ENCODE peak calls at places on chromosomes 6 and 20, in seven cellular contexts. I, N, V, Y, S, H and Q are unnamed samples.

GRCh38 chr6:43636312-43636667 is 650 bp downstream of the MAD2L1BP start:
- DNase-seq in Y (no peak), H (no peak), V (no peak), I (no peak), S (no peak), N (no peak), Q (no peak)

GRCh38 chr6:10759884-10760329 is 12.3 kb downstream of the TMEM14B start:
- DNase-seq in Y (no peak), N (peak; percentile 40), H (no peak), S (no peak), I (peak; percentile 37), V (no peak), Q (peak; percentile 96)

GRCh38 chr20:53883098-53883762 is 187.2 kb downstream of the BCAS1 start:
- DNase-seq in H (no peak), I (no peak), S (no peak), Y (no peak), V (no peak), N (no peak), Q (no peak)

GRCh38 chr6:52493669-52494068 is 73.5 kb downstream of the EFHC1 start:
- DNase-seq in S (no peak), H (no peak), N (no peak), Y (no peak), V (no peak), I (no peak), Q (no peak)

GRCh38 chr20:53750827-53751393 is 157.3 kb upstream of the ZNF217 start:
- DNase-seq in V (no peak), H (peak; percentile 60), Y (no peak), I (no peak), S (peak; percentile 70), N (no peak), Q (peak; percentile 49)

GRCh38 chr6:117916483-117916882 is 9.4 kb downstream of the SLC35F1 start:
- DNase-seq in V (no peak), Y (no peak), S (no peak), N (no peak), I (no peak), H (no peak), Q (no peak)

GRCh38 chr6:15389759-15390723 is 144.2 kb downstream of the JARID2 start:
- DNase-seq in I (no peak), V (no peak), N (peak; percentile 25), H (no peak), Y (no peak), S (peak; percentile 75), Q (no peak)

GRCh38 chr6:166691741-166692140 is 64.7 kb upstream of the RPS6KA2 start:
- DNase-seq in H (no peak), V (no peak), I (no peak), S (no peak), Y (no peak), N (no peak), Q (no peak)

GRCh38 chr20:44616604-44616964 is 34.2 kb downstream of the PKIG start:
- DNase-seq in V (peak; percentile 78), Y (no peak), H (no peak), I (peak; percentile 81), S (no peak), N (no peak), Q (peak; percentile 73)

GRCh38 chr6:6841571-6841970 is 253.1 kb downstream of the LY86 start:
- DNase-seq in H (no peak), S (no peak), I (no peak), Y (no peak), V (no peak), N (no peak), Q (no peak)

GRCh38 chr6:87926072-87926471 is 121.6 kb upstream of the SPACA1 start:
- DNase-seq in N (no peak), H (no peak), S (no peak), I (no peak), Y (no peak), V (no peak), Q (no peak)
- H3K27ac ChIP-seq in N (no peak overlapping the region), H (no peak overlapping the region), S (no peak overlapping the region), I (no peak overlapping the region), Y (no peak overlapping the region), V (no peak overlapping the region), Q (no peak overlapping the region)

DNA sequence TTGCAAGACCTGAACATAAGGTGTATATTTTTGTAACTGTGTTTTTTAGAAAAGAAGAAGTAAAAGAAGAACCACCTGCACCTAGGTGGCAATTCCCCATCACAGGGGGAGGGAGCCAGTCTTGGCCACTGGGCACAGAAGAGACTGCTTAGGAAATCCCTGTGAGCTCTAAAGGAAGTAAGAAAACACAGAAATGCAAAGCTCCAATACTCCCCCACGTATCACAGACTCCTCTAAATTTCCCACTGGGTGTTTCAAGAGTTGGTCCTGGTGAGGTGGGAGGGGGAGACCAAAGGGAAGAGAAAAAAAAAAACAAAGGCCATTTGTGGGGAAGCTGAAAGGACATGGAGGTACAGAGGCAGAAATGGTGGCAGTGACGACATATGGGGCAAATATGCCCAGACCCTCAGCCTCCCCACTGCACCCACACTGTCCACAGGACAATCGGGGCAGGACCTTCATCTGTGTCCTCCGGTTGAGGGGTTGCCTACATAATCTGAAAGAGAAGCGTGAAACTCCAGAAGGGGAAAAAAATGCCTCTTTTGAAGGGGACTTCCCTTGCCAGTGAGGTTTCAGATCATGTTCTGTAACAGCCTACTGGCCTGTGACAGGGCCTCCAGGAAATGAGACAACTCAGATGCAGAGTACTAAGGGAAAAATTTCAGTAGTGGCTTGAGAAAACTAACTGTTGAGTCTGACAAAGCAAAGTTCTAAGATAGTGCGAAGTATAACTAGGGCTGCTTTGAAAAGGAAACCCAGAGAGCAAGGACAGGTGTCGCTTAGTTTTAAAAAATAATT is 226.2 kb upstream of the MARCKS start:
- DNase-seq in V (no peak), N (no peak), S (no peak), H (no peak), Y (no peak), I (peak; percentile 24), Q (no peak)
- H3K4me1 ChIP-seq in V (no peaks in the 10 kb centered on the region), N (peaks cover 57% of the 10 kb centered on the region), S (peaks cover 27% of the 10 kb centered on the region), H (no peaks in the 10 kb centered on the region), Y (peaks cover 60% of the 10 kb centered on the region), I (peaks cover 38% of the 10 kb centered on the region), Q (peaks cover 38% of the 10 kb centered on the region)

DNA sequence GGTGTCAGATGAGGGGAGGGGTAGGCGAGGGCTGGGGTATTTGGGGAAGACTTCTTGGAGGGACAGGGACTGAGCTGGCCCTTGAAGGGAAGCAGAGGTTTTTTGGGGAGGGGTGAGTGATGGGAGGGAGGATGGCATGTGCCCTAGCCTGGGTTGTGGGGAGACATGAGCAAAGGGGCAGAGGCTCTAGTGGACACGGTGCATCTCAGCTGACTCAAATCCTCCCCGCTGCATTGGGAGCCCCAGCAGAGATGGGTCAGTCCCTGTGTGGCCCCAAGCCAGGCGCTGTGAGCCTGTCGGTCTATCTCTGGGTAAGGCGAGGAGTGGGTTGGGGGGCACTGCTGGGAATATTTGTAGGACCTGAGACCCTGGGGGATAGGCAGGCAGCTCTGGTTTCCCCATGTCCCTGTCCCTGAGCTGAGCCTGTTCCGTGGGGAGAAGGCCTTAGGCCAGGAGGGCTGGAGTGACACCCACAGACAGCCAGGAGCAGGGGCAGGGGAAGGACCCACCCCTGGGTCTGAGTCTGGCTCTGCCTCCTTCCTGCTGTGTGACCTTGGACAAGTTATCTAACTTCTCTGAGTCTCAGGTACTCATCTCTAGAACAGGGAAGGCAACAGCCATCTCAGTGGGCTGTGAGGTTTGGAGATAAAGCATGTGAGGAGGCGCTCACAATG is 36.0 kb downstream of the SPDEF start:
- DNase-seq in Y (no peak), V (no peak), I (no peak), H (no peak), N (no peak), S (no peak), Q (peak; percentile 35)
- TF ChIP-seq CTCF in Y (no peak), V (no peak), I (no peak), H (no peak), N (no peak), S (no peak), Q (no peak)

GRCh38 chr6:27127874-27128795 is 119.4 kb upstream of the PRSS16 start:
- DNase-seq in S (no peak), Y (no peak), N (no peak), V (no peak), I (no peak), H (no peak), Q (no peak)

GRCh38 chr6:27126815-27127537 is 120.5 kb upstream of the PRSS16 start:
- DNase-seq in Y (peak; percentile 93), S (peak; percentile 70), V (peak; percentile 94), N (peak; percentile 41), I (peak; percentile 95), H (peak; percentile 81), Q (peak; percentile 86)

GRCh38 chr6:27128796-27129094 is 118.8 kb upstream of the PRSS16 start:
- DNase-seq in S (no peak), I (no peak), V (no peak), N (no peak), Y (no peak), H (no peak), Q (no peak)

GRCh38 chr6:27124252-27124657 is 123.2 kb upstream of the PRSS16 start:
- DNase-seq in I (no peak), H (no peak), V (no peak), S (no peak), N (no peak), Y (no peak), Q (no peak)

DNA sequence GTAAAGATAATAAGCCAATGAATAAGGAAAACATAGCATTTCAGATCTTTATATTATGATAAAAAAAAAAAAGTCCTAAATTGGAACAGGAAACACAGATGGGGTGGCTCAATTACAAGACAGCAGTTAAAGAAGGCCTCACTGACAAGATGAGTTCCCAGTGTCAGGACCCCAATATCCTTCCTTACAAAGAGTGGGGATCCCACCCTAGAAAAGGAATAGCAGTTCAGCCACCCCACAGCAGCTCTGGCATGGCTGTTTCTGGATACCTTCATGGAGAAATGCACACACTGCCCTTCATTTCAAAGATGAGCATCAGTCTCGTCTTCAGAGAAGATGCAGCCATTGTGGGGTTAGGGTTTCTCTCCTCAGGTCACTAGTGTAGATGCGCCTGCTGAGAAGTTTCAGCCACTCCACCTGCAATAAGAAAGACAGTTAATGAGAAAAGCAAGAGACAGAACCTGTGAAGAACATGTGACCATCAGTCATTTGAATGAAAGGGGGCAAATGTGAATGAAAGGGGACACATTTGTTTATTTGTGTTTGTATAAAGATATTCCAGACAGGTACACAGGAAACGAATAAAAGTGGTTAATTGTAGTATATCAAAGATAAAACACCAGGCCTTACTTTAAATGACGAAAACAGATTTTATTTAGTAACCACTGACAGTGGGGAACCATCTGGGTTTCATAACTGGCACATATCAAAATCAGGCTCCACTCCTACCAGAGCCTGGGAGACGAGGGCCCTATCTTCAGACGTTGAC is 121.3 kb upstream of the PRSS16 start:
- DNase-seq in H (no peak), S (no peak), Y (no peak), N (no peak), V (no peak), I (no peak), Q (no peak)
- H3K27ac ChIP-seq in H (peak overlapping the region; percentile 8), S (peak overlapping the region; percentile 70), Y (peak overlapping the region; percentile 61), N (peak overlapping the region; percentile 70), V (no peak overlapping the region), I (no peak overlapping the region), Q (no peak overlapping the region)